ENCODE peak calls at places on chromosome 17, in seven cellular contexts. B is cardiac muscle cell, P is RWPE1, F is PC-9, E is heart right ventricle, G is IMR-90, Z is kidney. R is an unnamed sample.

GRCh38 chr17:66661411-66661843 is 173.5 kb upstream of the CACNG5 start:
- DNase-seq in B (peak; percentile 26), P (peak; percentile 73), F (peak; percentile 82), E (no peak), G (peak; percentile 56), Z (no peak), R (peak; percentile 75)

GRCh38 chr17:78174332-78174869 is 6.0 kb downstream of the SYNGR2 start:
- DNase-seq in B (no peak), P (no peak), F (peak; percentile 93), E (peak; percentile 83), G (no peak), Z (peak; percentile 96), R (peak; percentile 87)

GRCh38 chr17:62897706-62898105 is 68.3 kb upstream of the TANC2 start:
- DNase-seq in B (no peak), P (no peak), F (no peak), E (no peak), G (no peak), Z (no peak), R (no peak)

GRCh38 chr17:64146418-64147109 is 16.6 kb upstream of the ERN1 start:
- DNase-seq in B (peak; percentile 79), P (peak; percentile 53), F (peak; percentile 52), E (peak; percentile 60), G (peak; percentile 72), Z (peak; percentile 87), R (peak; percentile 29)

GRCh38 chr17:2580641-2581040 is 12.8 kb upstream of the PAFAH1B1 start:
- DNase-seq in B (no peak), P (no peak), F (no peak), E (no peak), G (no peak), Z (no peak), R (no peak)

GRCh38 chr17:75927286-75927922 is 13.4 kb downstream of the FBF1 start:
- DNase-seq in B (peak; percentile 25), P (peak; percentile 10), F (no peak), E (no peak), G (no peak), Z (no peak), R (peak; percentile 13)

GRCh38 chr17:27497696-27498095 is 41.4 kb downstream of the KSR1 start:
- DNase-seq in B (no peak), P (peak; percentile 67), F (no peak), E (no peak), G (no peak), Z (peak; percentile 69), R (no peak)

GRCh38 chr17:72538921-72539352 is 418.1 kb downstream of the SOX9 start:
- DNase-seq in B (no peak), P (no peak), F (no peak), E (no peak), G (no peak), Z (no peak), R (no peak)

GRCh38 chr17:76994237-76994637 is 126.0 kb downstream of the MGAT5B start:
- DNase-seq in B (no peak), P (no peak), F (no peak), E (no peak), G (no peak), Z (no peak), R (no peak)

GRCh38 chr17:68719431-68719830 is 118.3 kb upstream of the FAM20A start:
- DNase-seq in B (peak; percentile 46), P (no peak), F (no peak), E (no peak), G (no peak), Z (no peak), R (no peak)

GRCh38 chr17:81309140-81309858 is 14.2 kb upstream of the SLC38A10 start:
- DNase-seq in B (peak; percentile 60), P (peak; percentile 54), F (peak; percentile 92), E (peak; percentile 93), G (peak; percentile 51), Z (peak; percentile 95), R (peak; percentile 86)

GRCh38 chr17:9557356-9557755 is 18.3 kb downstream of the STX8 start:
- DNase-seq in B (no peak), P (no peak), F (no peak), E (no peak), G (peak; percentile 13), Z (no peak), R (no peak)

GRCh38 chr17:74289688-74290087 is 15.7 kb downstream of the DNAI2 start:
- DNase-seq in B (no peak), P (no peak), F (no peak), E (no peak), G (no peak), Z (no peak), R (no peak)

GRCh38 chr17:75501378-75502071 is 13.8 kb downstream of the CASKIN2 start:
- DNase-seq in B (no peak), P (no peak), F (no peak), E (peak; percentile 23), G (no peak), Z (no peak), R (no peak)

GRCh38 chr17:4485676-4486646 is 12.7 kb upstream of the SPNS2 start:
- DNase-seq in B (no peak), P (no peak), F (no peak), E (no peak), G (no peak), Z (peak; percentile 75), R (no peak)

GRCh38 chr17:77320501-77321256 is 179.9 kb downstream of the SEC14L1 start:
- DNase-seq in B (peak; percentile 42), P (no peak), F (peak; percentile 19), E (no peak), G (no peak), Z (peak; percentile 84), R (no peak)

GRCh38 chr17:40945414-40945813 is 8.0 kb upstream of the KRT23 start:
- DNase-seq in B (no peak), P (no peak), F (no peak), E (no peak), G (no peak), Z (no peak), R (no peak)

GRCh38 chr17:798246-798645 is 16.1 kb downstream of the MRM3 start:
- DNase-seq in B (no peak), P (no peak), F (no peak), E (no peak), G (no peak), Z (no peak), R (no peak)

GRCh38 chr17:4945176-4945943 is 3.0 kb downstream of the PFN1 start:
- DNase-seq in B (peak; percentile 90), P (peak; percentile 95), F (peak; percentile 93), E (peak; percentile 49), G (peak; percentile 93), Z (peak; percentile 87), R (peak; percentile 80)

GRCh38 chr17:43428524-43428923 is 29.7 kb downstream of the ARL4D start:
- DNase-seq in B (no peak), P (no peak), F (no peak), E (no peak), G (no peak), Z (no peak), R (no peak)
- TF ChIP-seq CTCF in B (peak; percentile 26), P (peak; percentile 20), F (peak; percentile 60), E (peak; percentile 19), G (peak; percentile 27), Z (no peak), R (peak; percentile 14)

DNA sequence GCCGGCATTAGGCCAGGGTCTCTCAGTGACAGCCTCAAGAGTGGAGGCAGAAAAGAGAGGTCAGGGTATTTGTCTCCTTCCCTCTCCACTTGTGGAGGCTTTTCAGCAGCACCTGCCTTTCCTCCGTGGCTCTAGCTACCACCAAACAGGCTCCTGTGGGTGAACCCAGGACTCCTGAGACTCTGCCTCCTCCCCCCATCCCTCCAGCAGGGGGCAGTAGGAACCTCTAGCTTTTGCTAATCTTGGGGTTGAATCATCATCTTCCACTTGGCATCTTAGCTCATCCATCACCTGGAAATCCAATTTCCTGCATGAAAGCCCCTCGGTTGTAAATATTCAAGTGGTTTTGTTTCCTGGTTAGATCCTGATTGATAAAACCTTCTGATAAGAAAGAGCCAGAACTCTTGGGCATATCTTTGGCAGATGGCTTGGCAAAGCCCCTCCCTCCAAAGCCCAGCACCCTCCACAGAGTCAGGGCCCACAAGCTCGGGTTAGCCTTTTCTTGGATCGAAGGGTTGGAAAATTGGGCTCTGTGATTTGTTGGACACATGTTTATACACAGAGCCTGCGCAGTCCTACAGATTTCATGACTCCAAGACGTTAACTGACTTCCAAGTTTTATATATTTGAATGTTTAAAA is 322.1 kb downstream of the MAP2K4 start:
- DNase-seq in B (peak; percentile 2), P (no peak), F (no peak), E (no peak), G (no peak), Z (peak; percentile 17), R (peak; percentile 31)
- TF ChIP-seq CTCF in B (peak; percentile 29), P (no peak), F (peak; percentile 28), E (peak; percentile 15), G (peak; percentile 35), Z (no peak), R (peak; percentile 24)

GRCh38 chr17:30805944-30806456 is 18.5 kb downstream of the CRLF3 start:
- DNase-seq in B (no peak), P (no peak), F (no peak), E (no peak), G (no peak), Z (no peak), R (no peak)
- TF ChIP-seq CTCF in B (peak; percentile 24), P (no peak), F (peak; percentile 21), E (no peak), G (peak; percentile 16), Z (no peak), R (peak; percentile 14)

GRCh38 chr17:43840814-43841213 is 6.2 kb upstream of the CD300LG start:
- DNase-seq in B (peak; percentile 73), P (no peak), F (peak; percentile 20), E (no peak), G (peak; percentile 16), Z (no peak), R (peak; percentile 38)
- TF ChIP-seq CTCF in B (peak; percentile 53), P (no peak), F (peak; percentile 29), E (peak; percentile 49), G (peak; percentile 24), Z (peak; percentile 21), R (peak; percentile 36)

GRCh38 chr17:31532526-31532925 is 141.1 kb downstream of the RAB11FIP4 start:
- DNase-seq in B (no peak), P (no peak), F (no peak), E (no peak), G (no peak), Z (no peak), R (no peak)

GRCh38 chr17:31532161-31532515 is 140.7 kb downstream of the RAB11FIP4 start:
- DNase-seq in B (no peak), P (no peak), F (no peak), E (no peak), G (no peak), Z (no peak), R (no peak)

GRCh38 chr17:31535581-31535981 is 144.1 kb downstream of the RAB11FIP4 start:
- DNase-seq in B (no peak), P (no peak), F (no peak), E (no peak), G (no peak), Z (peak; percentile 46), R (no peak)

GRCh38 chr17:31534223-31534888 is 142.9 kb downstream of the RAB11FIP4 start:
- DNase-seq in B (peak; percentile 29), P (no peak), F (no peak), E (no peak), G (peak; percentile 22), Z (no peak), R (no peak)

DNA sequence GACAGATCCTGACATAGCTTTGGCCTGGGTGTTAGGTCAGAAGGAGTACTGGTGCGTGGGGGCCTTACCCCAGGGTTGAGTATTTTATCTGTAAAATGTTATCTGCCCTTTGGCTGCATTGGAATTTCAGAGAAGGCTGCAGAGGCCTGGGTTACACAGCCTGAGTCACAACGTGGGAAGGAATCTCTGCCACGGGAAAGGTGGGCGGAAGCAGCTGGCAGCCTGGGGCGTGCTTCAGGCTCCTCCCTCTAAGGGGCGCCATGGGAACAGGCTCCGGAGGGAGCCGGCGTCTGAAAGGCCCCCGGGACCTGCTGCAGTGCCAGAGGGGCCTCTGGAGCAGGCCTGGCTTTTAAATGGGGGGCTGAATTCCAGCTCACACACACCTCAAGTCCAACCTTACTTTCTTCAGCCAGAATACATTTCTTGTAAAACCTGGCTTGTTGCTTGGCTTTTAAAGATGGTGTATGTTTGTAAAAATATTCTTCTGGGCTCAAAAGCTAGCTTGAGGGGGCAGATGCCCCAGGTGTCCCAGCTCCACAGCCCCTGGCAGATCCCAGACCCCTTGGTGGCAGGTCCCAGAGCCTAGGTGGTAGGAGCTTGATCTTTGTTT is 142.2 kb downstream of the RAB11FIP4 start:
- DNase-seq in B (peak; percentile 79), P (peak; percentile 87), F (peak; percentile 54), E (no peak), G (peak; percentile 88), Z (peak; percentile 75), R (peak; percentile 49)
- TF ChIP-seq CTCF in B (peak; percentile 30), P (peak; percentile 40), F (no peak), E (peak; percentile 53), G (peak; percentile 56), Z (peak; percentile 13), R (no peak)

R was measured in Calu3.